ENCODE peak calls at places on chromosome 10, in eight cellular contexts. One of them, this sample, is unnamed.

GRCh38 chr10:117762819-117763172 is 220.2 kb downstream of the EMX2 start:
- DNase-seq in K562: no peak
- DNase-seq in HepG2: no peak
- DNase-seq in A549: peak
- DNase-seq in HCT116: peak
- DNase-seq in Panc1: no peak
- DNase-seq in SK-N-SH: no peak
- DNase-seq in GM23338: no peak
- DNase-seq in this sample: peak

GRCh38 chr10:13893926-13894325 is 307.2 kb downstream of the PRPF18 start:
- DNase-seq in K562: no peak
- DNase-seq in HepG2: no peak
- DNase-seq in A549: no peak
- DNase-seq in HCT116: no peak
- DNase-seq in Panc1: no peak
- DNase-seq in SK-N-SH: peak
- DNase-seq in GM23338: peak
- DNase-seq in this sample: no peak

GRCh38 chr10:69962746-69963135 is 89.9 kb upstream of the MACROH2A2 start:
- DNase-seq in K562: no peak
- DNase-seq in HepG2: no peak
- DNase-seq in A549: no peak
- DNase-seq in HCT116: no peak
- DNase-seq in Panc1: no peak
- DNase-seq in SK-N-SH: no peak
- DNase-seq in GM23338: no peak
- DNase-seq in this sample: no peak

GRCh38 chr10:78047314-78047891 is 13.7 kb downstream of the RPS24 start:
- DNase-seq in K562: peak
- DNase-seq in HepG2: peak
- DNase-seq in A549: peak
- DNase-seq in HCT116: peak
- DNase-seq in Panc1: peak
- DNase-seq in SK-N-SH: peak
- DNase-seq in GM23338: peak
- DNase-seq in this sample: peak

GRCh38 chr10:99975942-99976809 is 33.6 kb downstream of the DNMBP start:
- DNase-seq in K562: no peak
- DNase-seq in HepG2: no peak
- DNase-seq in A549: no peak
- DNase-seq in HCT116: no peak
- DNase-seq in Panc1: no peak
- DNase-seq in SK-N-SH: no peak
- DNase-seq in GM23338: no peak
- DNase-seq in this sample: peak

GRCh38 chr10:14302035-14302434 is 28.7 kb downstream of the FRMD4A start:
- DNase-seq in K562: peak
- DNase-seq in HepG2: no peak
- DNase-seq in A549: no peak
- DNase-seq in HCT116: no peak
- DNase-seq in Panc1: no peak
- DNase-seq in SK-N-SH: no peak
- DNase-seq in GM23338: peak
- DNase-seq in this sample: no peak

GRCh38 chr10:110446954-110447608 is 50.6 kb upstream of the DUSP5 start:
- DNase-seq in K562: no peak
- DNase-seq in HepG2: no peak
- DNase-seq in A549: peak
- DNase-seq in HCT116: no peak
- DNase-seq in Panc1: no peak
- DNase-seq in SK-N-SH: no peak
- DNase-seq in GM23338: no peak
- DNase-seq in this sample: peak

GRCh38 chr10:71435571-71436267 is 39.0 kb downstream of the CDH23 start:
- DNase-seq in K562: no peak
- DNase-seq in HepG2: no peak
- DNase-seq in A549: no peak
- DNase-seq in HCT116: no peak
- DNase-seq in Panc1: no peak
- DNase-seq in SK-N-SH: peak
- DNase-seq in GM23338: no peak
- DNase-seq in this sample: no peak

GRCh38 chr10:97683556-97684357 is 3.3 kb downstream of the AVPI1 start:
- DNase-seq in K562: no peak
- DNase-seq in HepG2: no peak
- DNase-seq in A549: peak
- DNase-seq in HCT116: no peak
- DNase-seq in Panc1: no peak
- DNase-seq in SK-N-SH: peak
- DNase-seq in GM23338: peak
- DNase-seq in this sample: peak

GRCh38 chr10:68871105-68871711 is 29.9 kb upstream of the DDX50 start:
- DNase-seq in K562: no peak
- DNase-seq in HepG2: peak
- DNase-seq in A549: peak
- DNase-seq in HCT116: no peak
- DNase-seq in Panc1: no peak
- DNase-seq in SK-N-SH: no peak
- DNase-seq in GM23338: peak
- DNase-seq in this sample: no peak

GRCh38 chr10:68856352-68856751 is 29.0 kb downstream of the STOX1 start:
- DNase-seq in K562: no peak
- DNase-seq in HepG2: no peak
- DNase-seq in A549: no peak
- DNase-seq in HCT116: no peak
- DNase-seq in Panc1: no peak
- DNase-seq in SK-N-SH: no peak
- DNase-seq in GM23338: no peak
- DNase-seq in this sample: no peak

GRCh38 chr10:6211341-6212265 is 8.9 kb downstream of the PFKFB3 start:
- DNase-seq in K562: no peak
- DNase-seq in HepG2: no peak
- DNase-seq in A549: peak
- DNase-seq in HCT116: no peak
- DNase-seq in Panc1: no peak
- DNase-seq in SK-N-SH: peak
- DNase-seq in GM23338: peak
- DNase-seq in this sample: no peak

GRCh38 chr10:70233939-70234300 is 691 bp upstream of the PPA1 start:
- DNase-seq in K562: peak
- DNase-seq in HepG2: no peak
- DNase-seq in A549: no peak
- DNase-seq in HCT116: no peak
- DNase-seq in Panc1: no peak
- DNase-seq in SK-N-SH: peak
- DNase-seq in GM23338: no peak
- DNase-seq in this sample: no peak

GRCh38 chr10:129035052-129035805 is 431.8 kb upstream of the MGMT start:
- DNase-seq in K562: no peak
- DNase-seq in HepG2: no peak
- DNase-seq in A549: no peak
- DNase-seq in HCT116: no peak
- DNase-seq in Panc1: no peak
- DNase-seq in SK-N-SH: no peak
- DNase-seq in GM23338: no peak
- DNase-seq in this sample: no peak

GRCh38 chr10:119871881-119872609 is 598 bp downstream of the MCMBP start:
- DNase-seq in K562: no peak
- DNase-seq in HepG2: no peak
- DNase-seq in A549: peak
- DNase-seq in HCT116: peak
- DNase-seq in Panc1: no peak
- DNase-seq in SK-N-SH: peak
- DNase-seq in GM23338: peak
- DNase-seq in this sample: no peak

GRCh38 chr10:101901340-101901739 is 57.7 kb upstream of the KCNIP2 start:
- DNase-seq in K562: no peak
- DNase-seq in HepG2: no peak
- DNase-seq in A549: no peak
- DNase-seq in HCT116: no peak
- DNase-seq in Panc1: no peak
- DNase-seq in SK-N-SH: no peak
- DNase-seq in GM23338: peak
- DNase-seq in this sample: no peak

GRCh38 chr10:7634142-7634894 is 32.4 kb downstream of the ITIH5 start:
- DNase-seq in K562: no peak
- DNase-seq in HepG2: no peak
- DNase-seq in A549: no peak
- DNase-seq in HCT116: no peak
- DNase-seq in Panc1: no peak
- DNase-seq in SK-N-SH: no peak
- DNase-seq in GM23338: no peak
- DNase-seq in this sample: no peak

GRCh38 chr10:61301560-61301959 is 151.6 kb downstream of the TMEM26 start:
- DNase-seq in K562: no peak
- DNase-seq in HepG2: no peak
- DNase-seq in A549: no peak
- DNase-seq in HCT116: no peak
- DNase-seq in Panc1: no peak
- DNase-seq in SK-N-SH: peak
- DNase-seq in GM23338: no peak
- DNase-seq in this sample: no peak

GRCh38 chr10:97861924-97862323 is 12.3 kb downstream of the GOLGA7B start:
- DNase-seq in K562: no peak
- DNase-seq in HepG2: peak
- DNase-seq in A549: no peak
- DNase-seq in HCT116: no peak
- DNase-seq in Panc1: no peak
- DNase-seq in SK-N-SH: no peak
- DNase-seq in GM23338: peak
- DNase-seq in this sample: no peak

GRCh38 chr10:131701131-131701947 is 199.5 kb upstream of the PPP2R2D start:
- DNase-seq in K562: no peak
- DNase-seq in HepG2: no peak
- DNase-seq in A549: no peak
- DNase-seq in HCT116: no peak
- DNase-seq in Panc1: no peak
- DNase-seq in SK-N-SH: peak
- DNase-seq in GM23338: no peak
- DNase-seq in this sample: no peak

DNA sequence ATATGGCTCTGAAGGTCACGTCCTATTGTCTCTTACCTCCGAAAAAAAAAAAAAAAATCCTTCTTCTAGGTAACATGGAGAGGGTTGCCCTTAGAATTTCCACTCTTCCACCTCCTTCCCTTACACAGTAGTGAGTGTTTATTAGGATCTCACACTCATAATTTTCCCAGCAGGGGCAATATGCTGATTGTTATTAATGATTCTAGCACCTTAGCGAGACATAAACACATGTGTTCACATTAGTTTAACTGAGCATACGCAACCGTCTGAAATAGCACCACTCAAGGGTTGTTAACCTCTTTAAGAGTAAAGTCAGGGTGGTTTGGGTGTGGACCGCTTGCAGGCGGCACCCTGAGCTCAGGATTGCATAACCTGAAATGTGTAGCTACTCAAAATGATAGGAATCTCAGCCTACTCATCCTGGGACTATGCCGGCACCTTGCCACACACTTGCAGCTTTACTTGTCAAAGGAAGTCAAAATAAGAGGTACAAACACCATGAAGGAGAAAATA is 52.2 kb downstream of the CPEB3 start:
- DNase-seq in K562: peak
- DNase-seq in HepG2: peak
- DNase-seq in A549: peak
- DNase-seq in HCT116: no peak
- DNase-seq in Panc1: no peak
- DNase-seq in SK-N-SH: no peak
- DNase-seq in GM23338: peak
- DNase-seq in this sample: no peak
- TF ChIP-seq REST in K562: no peak
- TF ChIP-seq REST in HepG2: no peak
- TF ChIP-seq REST in A549: no peak
- TF ChIP-seq REST in HCT116: no peak
- TF ChIP-seq REST in Panc1: no peak
- TF ChIP-seq REST in SK-N-SH: no peak
- TF ChIP-seq REST in GM23338: no peak
- TF ChIP-seq REST in this sample: no peak

GRCh38 chr10:122957474-122957873 is 3.4 kb upstream of the C10orf88 start:
- DNase-seq in K562: no peak
- DNase-seq in HepG2: peak
- DNase-seq in A549: no peak
- DNase-seq in HCT116: no peak
- DNase-seq in Panc1: no peak
- DNase-seq in SK-N-SH: no peak
- DNase-seq in GM23338: no peak
- DNase-seq in this sample: no peak
- H3K4me3 ChIP-seq in K562: no peak
- H3K4me3 ChIP-seq in HepG2: no peak
- H3K4me3 ChIP-seq in A549: no peak
- H3K4me3 ChIP-seq in HCT116: no peak
- H3K4me3 ChIP-seq in Panc1: no peak
- H3K4me3 ChIP-seq in SK-N-SH: no peak
- H3K4me3 ChIP-seq in GM23338: no peak
- H3K4me3 ChIP-seq in this sample: no peak

DNA sequence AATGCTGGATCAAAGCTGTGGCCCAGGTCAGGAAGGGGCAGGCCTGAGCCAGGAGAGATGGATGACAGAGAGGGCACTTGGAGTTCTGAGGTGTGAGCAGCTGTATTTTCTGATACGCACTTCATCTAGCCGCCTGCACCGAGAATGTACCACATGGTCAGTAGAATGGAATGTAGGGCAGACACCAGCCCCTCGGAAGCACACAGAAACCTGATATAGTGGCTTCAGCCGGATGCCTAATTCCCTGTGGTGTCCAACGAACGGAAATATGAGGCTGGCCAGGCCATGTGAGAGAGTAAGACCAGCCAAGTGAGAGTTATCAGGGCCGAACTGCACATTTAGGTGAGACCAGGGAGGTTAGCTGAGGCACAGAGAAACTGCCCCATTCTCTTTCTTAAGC is 46.7 kb upstream of the PLCE1 start:
- DNase-seq in K562: no peak
- DNase-seq in HepG2: peak
- DNase-seq in A549: no peak
- DNase-seq in HCT116: no peak
- DNase-seq in Panc1: no peak
- DNase-seq in SK-N-SH: no peak
- DNase-seq in GM23338: peak
- DNase-seq in this sample: no peak
- TF ChIP-seq REST in K562: no peak
- TF ChIP-seq REST in HepG2: no peak
- TF ChIP-seq REST in A549: no peak
- TF ChIP-seq REST in HCT116: no peak
- TF ChIP-seq REST in Panc1: no peak
- TF ChIP-seq REST in SK-N-SH: no peak
- TF ChIP-seq REST in GM23338: no peak
- TF ChIP-seq REST in this sample: no peak

GRCh38 chr10:104472505-104472904 is 118.9 kb downstream of the CFAP58 start:
- DNase-seq in K562: no peak
- DNase-seq in HepG2: no peak
- DNase-seq in A549: peak
- DNase-seq in HCT116: peak
- DNase-seq in Panc1: no peak
- DNase-seq in SK-N-SH: no peak
- DNase-seq in GM23338: no peak
- DNase-seq in this sample: no peak
- H3K4me3 ChIP-seq in K562: no peak
- H3K4me3 ChIP-seq in HepG2: no peak
- H3K4me3 ChIP-seq in A549: no peak
- H3K4me3 ChIP-seq in HCT116: no peak
- H3K4me3 ChIP-seq in Panc1: no peak
- H3K4me3 ChIP-seq in SK-N-SH: no peak
- H3K4me3 ChIP-seq in GM23338: no peak
- H3K4me3 ChIP-seq in this sample: no peak

GRCh38 chr10:11236234-11236633 is 218.6 kb downstream of the CELF2 start:
- DNase-seq in K562: no peak
- DNase-seq in HepG2: no peak
- DNase-seq in A549: no peak
- DNase-seq in HCT116: no peak
- DNase-seq in Panc1: no peak
- DNase-seq in SK-N-SH: no peak
- DNase-seq in GM23338: no peak
- DNase-seq in this sample: no peak
- TF ChIP-seq REST in K562: no peak
- TF ChIP-seq REST in HepG2: no peak
- TF ChIP-seq REST in A549: no peak
- TF ChIP-seq REST in HCT116: no peak
- TF ChIP-seq REST in Panc1: no peak
- TF ChIP-seq REST in SK-N-SH: no peak
- TF ChIP-seq REST in GM23338: no peak
- TF ChIP-seq REST in this sample: no peak

This sample was measured in HL-60.